ENCODE peak calls at places on chromosomes 13 and 19, in four cellular contexts. J, G, L and A are unnamed samples. For H3K27me3, the result is how much of the 10 kb centered on the place peaks cover.

GRCh38 chr19:16608290-16608704 is 19.7 kb downstream of the MED26 start:
- DNase-seq in J (no peak), G (no peak), L (no peak), A (peak)

GRCh38 chr19:49193822-49194394 is 36.3 kb downstream of the TRPM4 start:
- DNase-seq in J (no peak), G (no peak), L (no peak), A (no peak)

GRCh38 chr13:39836038-39836437 is 180.6 kb downstream of the COG6 start:
- DNase-seq in J (no peak), G (no peak), L (no peak), A (peak)

GRCh38 chr19:47369923-47370625 is 21.0 kb downstream of the DHX34 start:
- DNase-seq in J (no peak), G (peak), L (peak), A (peak)

GRCh38 chr13:60329221-60329983 is 67.6 kb upstream of the TDRD3 start:
- DNase-seq in J (no peak), G (peak), L (peak), A (peak)

GRCh38 chr19:47421844-47422395 is 2.6 kb upstream of the MEIS3 start:
- DNase-seq in J (no peak), G (no peak), L (no peak), A (no peak)

GRCh38 chr19:5784581-5785147 is at the start of gene PRR22:
- DNase-seq in J (no peak), G (no peak), L (no peak), A (no peak)

GRCh38 chr19:18153555-18154134 is 682 bp downstream of the PIK3R2 start:
- DNase-seq in J (peak), G (peak), L (no peak), A (no peak)

GRCh38 chr13:45224181-45224580 is 23.3 kb upstream of the KCTD4 start:
- DNase-seq in J (no peak), G (no peak), L (no peak), A (no peak)

GRCh38 chr19:3324405-3324856 is 42.0 kb upstream of the NFIC start:
- DNase-seq in J (peak), G (peak), L (peak), A (no peak)

GRCh38 chr19:33300016-33300981 is 2.0 kb downstream of the CEBPA start:
- DNase-seq in J (no peak), G (no peak), L (peak), A (no peak)

GRCh38 chr13:95858286-95859075 is 181.5 kb downstream of the DNAJC3 start:
- DNase-seq in J (no peak), G (no peak), L (no peak), A (peak)

GRCh38 chr19:38251564-38252051 is 4.6 kb downstream of the PPP1R14A start:
- DNase-seq in J (peak), G (no peak), L (no peak), A (peak)

GRCh38 chr13:45036206-45036605 is 46.9 kb downstream of the GPALPP1 start:
- DNase-seq in J (no peak), G (no peak), L (no peak), A (no peak)

GRCh38 chr13:21458457-21458815 is 667 bp downstream of the ZDHHC20 start:
- DNase-seq in J (peak), G (peak), L (peak), A (peak)

GRCh38 chr13:30742896-30743295 is 7.6 kb downstream of the ALOX5AP start:
- DNase-seq in J (no peak), G (no peak), L (no peak), A (no peak)

GRCh38 chr13:43014162-43014561 is 9.2 kb upstream of the DNAJC15 start:
- DNase-seq in J (no peak), G (no peak), L (no peak), A (no peak)

GRCh38 chr13:88979465-88980180 is 1308.5 kb downstream of the SLITRK5 start:
- DNase-seq in J (no peak), G (no peak), L (no peak), A (peak)

GRCh38 chr13:35833571-35834305 is 297.4 kb downstream of the DCLK1 start:
- DNase-seq in J (no peak), G (no peak), L (no peak), A (no peak)

GRCh38 chr13:62294210-62294609 is 878.6 kb upstream of the PCDH20 start:
- DNase-seq in J (no peak), G (no peak), L (no peak), A (peak)

GRCh38 chr19:32104465-32105235 is 240.8 kb upstream of the ZNF507 start:
- DNase-seq in J (no peak), G (no peak), L (no peak), A (peak)

GRCh38 chr19:6532244-6532999 is 1.6 kb downstream of the TNFSF9 start:
- DNase-seq in J (no peak), G (no peak), L (no peak), A (no peak)

GRCh38 chr13:36261011-36261410 is 36.6 kb downstream of the CCDC169 start:
- DNase-seq in J (no peak), G (no peak), L (no peak), A (no peak)

GRCh38 chr13:43785681-43786471 is 896 bp downstream of the ENOX1 start:
- DNase-seq in J (peak), G (peak), L (peak), A (peak)

GRCh38 chr13:109330123-109330522 is 456.3 kb downstream of the IRS2 start:
- DNase-seq in J (no peak), G (no peak), L (no peak), A (no peak)

GRCh38 chr13:109333893-109334651 is 452.3 kb downstream of the IRS2 start:
- DNase-seq in J (no peak), G (no peak), L (no peak), A (no peak)

GRCh38 chr13:109330941-109331340 is 455.4 kb downstream of the IRS2 start:
- DNase-seq in J (no peak), G (no peak), L (no peak), A (peak)

GRCh38 chr13:109331898-109332297 is 454.5 kb downstream of the IRS2 start:
- DNase-seq in J (no peak), G (no peak), L (no peak), A (no peak)

DNA sequence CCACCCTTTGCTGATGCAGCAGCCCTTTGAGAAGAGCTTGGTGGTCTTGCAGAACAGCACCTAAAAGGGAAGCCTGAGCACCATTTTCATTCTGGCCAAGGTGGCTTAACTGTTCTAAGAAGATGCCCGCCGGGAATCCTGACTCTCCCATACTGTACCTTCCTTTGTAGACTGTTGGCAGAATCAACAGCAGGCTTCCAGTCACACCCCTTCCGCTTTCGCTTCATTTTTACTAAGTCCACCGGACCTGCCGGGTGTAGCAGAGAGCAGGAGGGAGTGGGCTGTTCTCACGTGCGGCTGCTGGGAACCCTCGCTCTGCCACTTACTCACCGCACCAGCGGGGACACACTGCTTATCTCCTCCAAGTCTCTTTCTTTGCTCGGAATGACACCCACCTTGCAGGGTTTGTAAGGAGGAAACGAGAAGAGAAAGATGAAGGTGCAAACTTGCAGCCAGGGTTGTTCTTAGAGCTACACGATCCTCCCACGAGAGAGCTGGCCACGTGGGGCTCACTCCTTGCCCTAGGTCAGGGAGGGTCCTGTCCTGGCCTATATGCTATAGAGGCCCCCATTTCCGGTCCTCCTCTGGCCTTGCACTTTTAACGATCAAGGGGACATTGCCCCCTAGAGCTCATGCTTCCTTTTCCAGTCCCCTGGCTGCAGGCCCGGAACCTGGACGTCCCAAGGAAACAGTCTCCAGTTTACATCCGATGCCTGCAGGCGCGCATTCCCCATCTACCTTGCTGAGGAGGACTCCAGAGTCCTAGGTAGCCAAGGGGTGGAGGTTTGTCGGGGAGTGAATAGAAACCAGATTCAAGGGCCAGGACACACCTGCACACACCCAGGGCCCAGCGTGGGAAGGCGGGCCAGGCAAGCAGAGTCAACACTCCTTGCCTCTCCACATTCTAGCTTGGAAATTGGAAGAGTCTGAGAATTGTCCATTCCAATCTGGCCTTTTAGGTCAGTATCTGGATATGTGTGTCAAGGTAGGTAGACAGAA is 453.6 kb downstream of the IRS2 start:
- DNase-seq in J (no peak), G (no peak), L (no peak), A (no peak)
- H3K4me3 ChIP-seq in J (no peak), G (no peak), L (no peak), A (no peak)

GRCh38 chr19:50750010-50750409 is 20.3 kb upstream of the GPR32 start:
- DNase-seq in J (no peak), G (no peak), L (no peak), A (no peak)
- H3K27me3 ChIP-seq in J (under half), G (under half), L (under half), A (under half)

GRCh38 chr13:100490692-100491091 is 97.9 kb downstream of the GGACT start:
- DNase-seq in J (no peak), G (peak), L (peak), A (no peak)

GRCh38 chr13:100483836-100484381 is 104.7 kb downstream of the GGACT start:
- DNase-seq in J (no peak), G (no peak), L (no peak), A (no peak)

GRCh38 chr13:100484708-100485107 is 103.9 kb downstream of the GGACT start:
- DNase-seq in J (no peak), G (no peak), L (no peak), A (no peak)

DNA sequence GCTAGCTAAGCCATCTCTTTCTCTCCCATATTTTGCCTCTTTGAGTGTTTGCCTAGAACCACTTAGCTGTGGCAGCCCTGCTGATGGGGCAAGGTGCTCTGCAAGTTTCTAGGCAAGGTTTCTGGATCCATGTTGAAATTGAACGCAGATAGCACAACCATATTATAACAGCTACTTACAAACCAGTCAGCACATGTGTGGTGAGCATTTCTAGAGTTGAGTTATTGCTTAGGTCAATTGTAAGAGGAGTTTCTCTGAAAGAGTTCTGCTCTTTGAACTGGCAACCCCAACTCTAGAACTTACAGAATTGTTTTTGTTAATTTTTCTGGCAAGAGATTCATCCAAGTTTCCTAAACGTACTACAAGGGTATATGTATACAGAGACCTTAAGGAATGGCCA is 103.3 kb downstream of the GGACT start:
- DNase-seq in J (no peak), G (no peak), L (no peak), A (no peak)
- TF ChIP-seq CTCF in J (no peak), G (no peak), L (no peak), A (no peak)

GRCh38 chr13:97435297-97435682 is 1.3 kb downstream of the RAP2A start:
- DNase-seq in J (no peak), G (no peak), L (no peak), A (peak)

GRCh38 chr13:97436845-97437244 is 2.9 kb downstream of the RAP2A start:
- DNase-seq in J (no peak), G (no peak), L (no peak), A (no peak)

GRCh38 chr13:97434417-97435296 is 688 bp downstream of the RAP2A start:
- DNase-seq in J (peak), G (peak), L (peak), A (peak)

GRCh38 chr13:97433727-97434416 is at the start of gene RAP2A:
- DNase-seq in J (peak), G (peak), L (peak), A (peak)

DNA sequence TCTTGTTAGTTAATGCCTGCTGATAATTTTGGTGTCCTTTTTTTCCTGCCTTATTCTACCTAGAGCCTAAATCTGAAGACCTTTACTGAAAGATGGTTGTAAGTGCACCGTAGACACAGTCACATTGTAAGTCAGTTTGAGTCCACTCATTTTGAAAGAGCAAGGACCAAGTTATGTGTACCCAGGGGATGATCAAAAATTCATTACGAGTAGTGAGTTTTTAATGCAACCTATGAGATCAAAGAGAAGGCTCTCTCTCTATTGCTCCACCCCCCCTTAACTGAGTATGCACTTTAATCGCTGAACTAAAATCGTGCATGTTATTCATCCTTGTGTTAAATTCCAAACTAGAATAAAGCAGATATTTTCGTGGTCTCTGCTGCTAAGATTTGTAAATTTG is 1.8 kb downstream of the RAP2A start:
- DNase-seq in J (no peak), G (no peak), L (no peak), A (peak)
- H3K4me3 ChIP-seq in J (peak), G (peak), L (no peak), A (no peak)